ENCODE peak calls at places on chromosomes 5 and 9, in eight cellular contexts. W is uterus, P is breast epithelium, V is stromal cell of bone marrow, M is GM13977, K is GM04503, S is HTR-8/SVneo, X is sciatic nerve. U is an unnamed sample.

GRCh38 chr5:68548959-68549676 is 333.6 kb downstream of the PIK3R1 start:
- DNase-seq in K (no peak), W (peak; percentile 66), V (no peak), X (no peak), M (no peak), P (no peak), S (peak; percentile 80), U (no peak)

GRCh38 chr9:15349892-15350761 is 43.1 kb upstream of the TTC39B start:
- DNase-seq in K (no peak), S (peak; percentile 5), V (peak; percentile 13), M (no peak), P (no peak), X (no peak), W (no peak), U (no peak)

GRCh38 chr5:14880688-14881087 is 9.1 kb upstream of the ANKH start:
- DNase-seq in K (no peak), W (no peak), M (no peak), P (no peak), V (peak; percentile 45), X (no peak), S (peak; percentile 38), U (no peak)

GRCh38 chr9:89405832-89406231 is 87.5 kb downstream of the SECISBP2 start:
- DNase-seq in M (peak; percentile 69), V (no peak), S (no peak), W (no peak), X (no peak), K (no peak), P (no peak), U (no peak)

GRCh38 chr9:118331622-118332045 is 627.4 kb downstream of the TLR4 start:
- DNase-seq in P (no peak), S (peak; percentile 32), W (no peak), V (peak; percentile 83), X (no peak), K (peak; percentile 17), M (no peak), U (no peak)

GRCh38 chr9:21770877-21771560 is 31.4 kb upstream of the MTAP start:
- DNase-seq in K (no peak), X (no peak), S (no peak), P (no peak), M (no peak), W (no peak), V (peak; percentile 84), U (no peak)

GRCh38 chr5:68272289-68272688 is 56.7 kb downstream of the PIK3R1 start:
- DNase-seq in V (no peak), W (no peak), K (no peak), P (no peak), S (no peak), M (no peak), X (no peak), U (no peak)

GRCh38 chr5:1558945-1559344 is 35.2 kb upstream of the LPCAT1 start:
- DNase-seq in X (no peak), S (no peak), K (no peak), W (no peak), V (no peak), M (no peak), P (no peak), U (no peak)

GRCh38 chr5:151047814-151048425 is 27.5 kb downstream of the GPX3 start:
- DNase-seq in K (no peak), V (no peak), P (no peak), M (no peak), S (no peak), X (no peak), W (peak; percentile 42), U (no peak)

GRCh38 chr9:36632892-36633291 is 60.2 kb downstream of the MELK start:
- DNase-seq in P (no peak), V (peak; percentile 17), X (no peak), W (no peak), M (peak; percentile 23), K (no peak), S (peak; percentile 34), U (peak; percentile 8)

GRCh38 chr5:140998921-140999410 is 32.7 kb downstream of the PCDHAC2 start:
- DNase-seq in P (no peak), S (no peak), X (no peak), V (no peak), M (no peak), W (no peak), K (no peak), U (no peak)

GRCh38 chr5:14090290-14090689 is 52.9 kb upstream of the TRIO start:
- DNase-seq in K (no peak), S (no peak), V (no peak), W (no peak), M (no peak), X (no peak), P (no peak), U (no peak)

GRCh38 chr5:160118349-160119141 is 705 bp downstream of the PWWP2A start:
- DNase-seq in K (no peak), S (peak; percentile 39), P (peak; percentile 24), W (peak; percentile 59), V (no peak), X (peak; percentile 72), M (peak; percentile 69), U (no peak)

GRCh38 chr5:75656311-75657003 is 45.2 kb downstream of the ANKDD1B start:
- DNase-seq in S (peak; percentile 37), X (no peak), M (no peak), V (peak; percentile 49), K (peak; percentile 47), W (no peak), P (no peak), U (no peak)

GRCh38 chr5:14664270-14665109 is at the start of gene OTULIN:
- DNase-seq in P (peak; percentile 78), M (peak; percentile 97), V (peak; percentile 77), K (no peak), X (peak; percentile 93), S (peak; percentile 99), W (peak; percentile 90), U (peak; percentile 70)